ENCODE peak calls at places on chromosomes 12 and 14, in six cellular contexts. S is AG04450, D is stomach, J is endothelial cell of umbilical vein, T is spleen, Y is adrenal gland. N is an unnamed sample. For H3K27me3, the result is how much of the 10 kb centered on the place peaks cover.

GRCh38 chr14:56488306-56488705 is 91.3 kb upstream of the TMEM260 start:
- DNase-seq in S (no peak), D (no peak), J (no peak), T (no peak), Y (no peak), N (no peak)

GRCh38 chr14:73773441-73774243 is 59.5 kb upstream of the PNMA1 start:
- DNase-seq in S (no peak), D (no peak), J (no peak), T (peak), Y (no peak), N (no peak)

GRCh38 chr14:30292591-30292990 is 266.4 kb upstream of the G2E3 start:
- DNase-seq in S (no peak), D (no peak), J (no peak), T (no peak), Y (no peak), N (no peak)

GRCh38 chr14:65277580-65278270 is 134.8 kb upstream of the FUT8 start:
- DNase-seq in S (no peak), D (no peak), J (no peak), T (no peak), Y (no peak), N (no peak)

GRCh38 chr12:101793401-101793800 is 37.4 kb downstream of the GNPTAB start:
- DNase-seq in S (no peak), D (no peak), J (peak), T (no peak), Y (no peak), N (peak)

GRCh38 chr12:130775953-130776856 is 60.1 kb upstream of the RIMBP2 start:
- DNase-seq in S (peak), D (no peak), J (peak), T (no peak), Y (peak), N (no peak)

GRCh38 chr14:51210594-51210993 is 29.5 kb upstream of the TMX1 start:
- DNase-seq in S (no peak), D (no peak), J (no peak), T (no peak), Y (no peak), N (no peak)

GRCh38 chr12:130132831-130133635 is 29.2 kb upstream of the FZD10 start:
- DNase-seq in S (no peak), D (no peak), J (no peak), T (no peak), Y (no peak), N (no peak)

GRCh38 chr12:15621140-15621539 is 168.0 kb downstream of the EPS8 start:
- DNase-seq in S (no peak), D (no peak), J (peak), T (no peak), Y (no peak), N (no peak)

GRCh38 chr12:125687820-125688219 is 622.6 kb downstream of the AACS start:
- DNase-seq in S (no peak), D (no peak), J (no peak), T (no peak), Y (no peak), N (no peak)

GRCh38 chr14:32190713-32191112 is 11.1 kb upstream of the RNU6-7 start:
- DNase-seq in S (no peak), D (no peak), J (no peak), T (no peak), Y (no peak), N (no peak)

GRCh38 chr14:104479901-104480300 is 99.7 kb upstream of the C14orf180 start:
- DNase-seq in S (no peak), D (no peak), J (no peak), T (no peak), Y (no peak), N (no peak)

GRCh38 chr14:104477804-104478375 is 101.7 kb upstream of the C14orf180 start:
- DNase-seq in S (no peak), D (no peak), J (no peak), T (no peak), Y (no peak), N (no peak)

GRCh38 chr14:104477117-104477623 is 102.4 kb upstream of the C14orf180 start:
- DNase-seq in S (no peak), D (no peak), J (no peak), T (no peak), Y (no peak), N (no peak)

GRCh38 chr14:104476437-104476836 is 103.1 kb upstream of the C14orf180 start:
- DNase-seq in S (no peak), D (no peak), J (no peak), T (no peak), Y (no peak), N (no peak)

GRCh38 chr14:104481323-104481722 is 98.2 kb upstream of the C14orf180 start:
- DNase-seq in S (no peak), D (no peak), J (no peak), T (no peak), Y (no peak), N (no peak)
- H3K27me3 ChIP-seq in S (under half), D (under half), J (under half), T (under half), Y (under half), N (under half)

GRCh38 chr14:77580477-77580876 is 36.0 kb downstream of the SPTLC2 start:
- DNase-seq in S (no peak), D (no peak), J (no peak), T (no peak), Y (no peak), N (no peak)
- H3K4me3 ChIP-seq in S (no peak), D (no peak), J (no peak), T (no peak), Y (peak), N (no peak)

GRCh38 chr12:53550595-53550994 is 43.3 kb upstream of the NPFF start:
- DNase-seq in S (no peak), D (no peak), J (no peak), T (no peak), Y (no peak), N (no peak)

GRCh38 chr12:53552346-53553327 is 45.4 kb upstream of the NPFF start:
- DNase-seq in S (no peak), D (no peak), J (no peak), T (no peak), Y (no peak), N (no peak)

DNA sequence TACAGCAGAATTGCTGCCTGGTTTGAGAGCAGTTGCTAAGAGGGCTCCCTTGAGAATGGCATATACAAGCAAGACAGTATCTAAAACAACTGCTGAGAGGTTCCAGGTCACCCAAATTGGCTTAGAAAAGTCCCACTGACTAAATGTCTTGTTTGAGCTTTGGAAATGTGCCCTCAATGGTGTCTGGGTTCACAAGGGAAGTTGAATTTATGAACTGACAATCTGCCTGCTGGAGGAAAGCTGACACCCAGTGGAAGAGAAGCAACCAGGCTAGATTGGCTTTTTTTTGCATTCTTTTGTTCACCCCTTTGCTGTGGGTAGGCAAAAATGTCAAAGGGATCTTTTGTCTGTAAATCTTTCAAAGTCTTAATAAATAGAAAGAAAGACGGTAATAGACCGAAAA is 44.6 kb upstream of the NPFF start:
- DNase-seq in S (no peak), D (no peak), J (no peak), T (no peak), Y (no peak), N (no peak)
- TF ChIP-seq CTCF in S (no peak), D (no peak), J (no peak), T (no peak), Y (no peak), N (no peak)

GRCh38 chr12:52320784-52321400 is at the start of gene KRT83:
- DNase-seq in S (no peak), D (no peak), J (no peak), T (peak), Y (no peak), N (no peak)
- H3K27me3 ChIP-seq in S (half or more), D (under half), J (under half), T (under half), Y (under half), N (under half)

GRCh38 chr14:103607039-103607668 is 21.9 kb upstream of the KLC1 start:
- DNase-seq in S (peak), D (peak), J (peak), T (peak), Y (peak), N (peak)

GRCh38 chr14:103613517-103613916 is 15.5 kb upstream of the KLC1 start:
- DNase-seq in S (no peak), D (no peak), J (no peak), T (no peak), Y (no peak), N (no peak)

GRCh38 chr14:103604620-103605019 is 24.4 kb upstream of the KLC1 start:
- DNase-seq in S (no peak), D (no peak), J (no peak), T (no peak), Y (no peak), N (no peak)

GRCh38 chr14:103611215-103611614 is 17.8 kb upstream of the KLC1 start:
- DNase-seq in S (no peak), D (no peak), J (no peak), T (no peak), Y (no peak), N (no peak)

DNA sequence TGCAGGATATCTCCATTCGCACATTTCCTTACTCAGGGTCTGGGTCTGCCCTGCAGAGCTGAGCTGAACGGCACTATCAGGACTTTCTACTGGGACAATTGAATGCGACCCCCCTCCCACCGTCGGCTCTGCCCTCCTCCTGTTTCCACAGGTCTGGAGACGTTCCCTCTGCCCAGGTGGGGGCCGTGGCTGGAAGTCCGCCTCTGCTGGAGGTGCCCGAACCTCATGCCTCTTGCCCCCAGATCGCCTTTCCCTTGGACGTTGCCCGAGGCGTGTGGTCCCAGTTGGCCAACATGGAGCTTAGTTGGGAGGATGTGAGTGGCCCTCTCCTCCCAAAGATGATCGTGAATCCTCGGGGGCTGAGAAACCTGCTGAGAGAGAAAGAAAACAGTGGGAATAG is 21.2 kb upstream of the KLC1 start:
- DNase-seq in S (no peak), D (no peak), J (peak), T (no peak), Y (no peak), N (no peak)
- H3K4me3 ChIP-seq in S (no peak), D (no peak), J (no peak), T (no peak), Y (peak), N (no peak)

GRCh38 chr14:90757452-90757851 is 58.8 kb downstream of the TTC7B start:
- DNase-seq in S (no peak), D (peak), J (no peak), T (no peak), Y (no peak), N (no peak)

GRCh38 chr14:90758959-90759358 is 57.3 kb downstream of the TTC7B start:
- DNase-seq in S (no peak), D (peak), J (peak), T (peak), Y (peak), N (no peak)

GRCh38 chr14:90758028-90758889 is 58.0 kb downstream of the TTC7B start:
- DNase-seq in S (peak), D (peak), J (peak), T (peak), Y (peak), N (peak)

GRCh38 chr14:90755661-90756304 is 60.4 kb downstream of the TTC7B start:
- DNase-seq in S (no peak), D (no peak), J (no peak), T (no peak), Y (no peak), N (no peak)

DNA sequence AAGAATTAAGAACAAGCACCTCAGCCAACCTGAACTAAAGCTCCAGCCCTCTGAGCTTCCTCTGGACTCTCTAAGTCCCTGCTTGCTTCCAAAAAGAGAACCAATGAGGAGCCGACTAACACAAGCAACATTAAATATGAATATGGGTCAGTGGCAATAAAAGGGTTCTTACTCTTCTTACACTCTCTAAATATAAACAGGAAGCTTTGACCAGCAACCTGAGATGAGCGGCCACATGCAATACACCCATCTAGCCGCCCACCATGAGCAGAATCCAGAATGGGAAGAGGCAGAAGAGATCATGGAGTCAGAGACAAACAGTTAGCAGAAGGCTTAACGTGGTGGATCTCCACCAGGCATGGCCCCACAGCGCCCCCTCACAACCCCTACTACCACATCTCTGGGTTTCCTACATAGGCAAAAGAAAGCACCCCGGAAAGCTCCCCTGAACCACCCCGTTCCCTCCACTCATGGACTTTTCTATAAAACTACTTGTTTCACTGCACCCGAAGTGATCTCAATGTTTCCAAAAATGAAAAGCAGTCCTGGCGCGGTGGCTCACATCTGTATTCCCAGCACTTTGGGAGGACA is 59.4 kb downstream of the TTC7B start:
- DNase-seq in S (no peak), D (peak), J (no peak), T (no peak), Y (no peak), N (no peak)
- TF ChIP-seq CTCF in S (no peak), D (no peak), J (no peak), T (no peak), Y (no peak), N (peak)

DNA sequence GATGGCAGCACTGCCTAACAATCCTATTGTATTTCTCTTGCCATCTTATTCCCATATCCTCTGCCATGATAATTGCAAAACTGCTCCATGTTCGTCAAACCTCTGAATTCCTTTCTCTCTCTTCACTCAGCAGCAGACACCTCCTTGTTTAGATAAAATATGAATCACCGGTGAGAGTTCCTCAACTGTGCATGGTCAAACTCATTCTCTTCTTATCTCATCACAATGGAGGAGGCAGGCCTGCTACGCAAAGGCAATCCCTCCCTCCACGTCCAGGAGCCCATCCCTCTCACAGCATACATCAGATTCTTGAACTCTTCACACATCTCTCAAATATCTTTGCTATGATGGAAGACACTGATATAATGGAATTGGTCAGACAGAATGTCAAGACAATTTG is 90.1 kb upstream of the DAAM1 start:
- DNase-seq in S (peak), D (no peak), J (no peak), T (no peak), Y (no peak), N (no peak)
- H3K27me3 ChIP-seq in S (under half), D (under half), J (under half), T (under half), Y (under half), N (under half)

DNA sequence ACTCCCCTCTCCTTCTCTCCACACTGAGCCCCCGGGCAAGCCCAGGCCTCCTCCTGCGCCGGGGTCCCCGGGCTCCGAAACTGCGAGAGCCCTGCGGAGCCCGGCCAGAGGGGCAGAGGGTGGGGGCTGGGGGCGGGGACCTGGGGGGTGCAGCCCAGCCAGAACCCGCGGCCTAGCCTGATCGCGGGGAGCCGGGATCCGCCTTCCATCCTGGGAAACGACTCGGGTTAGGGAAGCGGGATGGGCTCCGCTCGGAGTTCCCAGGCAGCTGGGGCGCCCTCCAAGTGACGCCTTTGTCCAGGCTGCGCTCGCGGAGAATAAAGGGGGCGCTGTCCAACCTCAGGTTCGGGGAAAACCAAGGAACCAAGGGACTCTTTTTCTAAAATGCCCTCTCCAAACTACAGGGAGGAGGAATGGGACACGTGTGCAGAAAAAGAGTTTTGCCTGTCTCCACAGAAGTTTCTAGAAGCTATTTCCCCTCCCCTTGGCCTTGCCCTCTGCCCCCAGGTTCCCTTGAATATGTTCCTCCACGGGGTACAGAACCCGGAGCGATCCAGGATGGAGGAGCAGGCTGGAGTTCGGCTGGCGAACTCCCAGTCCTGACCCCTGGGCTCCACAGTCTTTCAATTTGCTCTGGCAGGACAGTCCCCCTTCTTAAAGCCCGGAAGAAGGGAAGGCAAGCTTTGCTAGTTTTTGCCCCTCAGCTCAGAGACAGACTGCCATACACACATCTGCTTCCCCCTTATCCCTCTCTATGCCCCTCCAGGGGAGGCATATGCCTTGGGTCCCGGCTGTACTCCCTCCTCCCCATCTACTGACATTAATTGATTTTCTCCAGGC is 13.9 kb downstream of the NKX2-1 start:
- DNase-seq in S (no peak), D (no peak), J (no peak), T (no peak), Y (no peak), N (no peak)
- H3K4me3 ChIP-seq in S (no peak), D (no peak), J (no peak), T (no peak), Y (no peak), N (no peak)

GRCh38 chr14:99968156-99968920 is 96.9 kb upstream of the EVL start:
- DNase-seq in S (peak), D (no peak), J (no peak), T (no peak), Y (peak), N (no peak)
- TF ChIP-seq CTCF in S (no peak), D (no peak), J (no peak), T (no peak), Y (no peak), N (no peak)

GRCh38 chr12:57479043-57479375 is 657 bp downstream of the ARHGAP9 start:
- DNase-seq in S (no peak), D (no peak), J (no peak), T (peak), Y (no peak), N (no peak)
- H3K27me3 ChIP-seq in S (under half), D (under half), J (under half), T (under half), Y (under half), N (under half)